ENCODE peak calls at places on chromosomes 2 and 18, in eight cellular contexts. One of them, this sample, is unnamed.

GRCh38 chr2:102615620-102616436 is 3.5 kb upstream of the SLC9A2 start:
- DNase-seq in stimulated activated CD4-positive, alpha-beta T cell treated with anti-CD3 and anti-CD28 coated beads, Interleukin-12 subunit alpha, Interleukin-12 subunit beta, amount 100 ng/mL, for 4 hours: peak; percentile 43
- DNase-seq in RCC 7860: peak; percentile 47
- DNase-seq in activated naive CD4-positive, alpha-beta T cell treated with anti-CD3 and anti-CD28 coated beads, Interleukin-2, amount 50 U/mL, for 72 hours: no peak
- DNase-seq in fibroblast of lung: peak; percentile 50
- DNase-seq in HFFc6: peak; percentile 56
- DNase-seq in amniotic stem cell: no peak
- DNase-seq in GM18507: peak; percentile 28
- DNase-seq in this sample: peak; percentile 48

GRCh38 chr2:170711196-170711773 is 3.9 kb upstream of the SP5 start:
- DNase-seq in stimulated activated CD4-positive, alpha-beta T cell treated with anti-CD3 and anti-CD28 coated beads, Interleukin-12 subunit alpha, Interleukin-12 subunit beta, amount 100 ng/mL, for 4 hours: no peak
- DNase-seq in RCC 7860: no peak
- DNase-seq in activated naive CD4-positive, alpha-beta T cell treated with anti-CD3 and anti-CD28 coated beads, Interleukin-2, amount 50 U/mL, for 72 hours: no peak
- DNase-seq in fibroblast of lung: no peak
- DNase-seq in HFFc6: no peak
- DNase-seq in amniotic stem cell: no peak
- DNase-seq in GM18507: no peak
- DNase-seq in this sample: no peak

GRCh38 chr2:231640646-231641111 is 48.0 kb downstream of the TEX44 start:
- DNase-seq in stimulated activated CD4-positive, alpha-beta T cell treated with anti-CD3 and anti-CD28 coated beads, Interleukin-12 subunit alpha, Interleukin-12 subunit beta, amount 100 ng/mL, for 4 hours: no peak
- DNase-seq in RCC 7860: no peak
- DNase-seq in activated naive CD4-positive, alpha-beta T cell treated with anti-CD3 and anti-CD28 coated beads, Interleukin-2, amount 50 U/mL, for 72 hours: no peak
- DNase-seq in fibroblast of lung: peak; percentile 35
- DNase-seq in HFFc6: no peak
- DNase-seq in amniotic stem cell: no peak
- DNase-seq in GM18507: no peak
- DNase-seq in this sample: no peak

GRCh38 chr2:128026422-128027277 is 1.2 kb downstream of the SAP130 start:
- DNase-seq in stimulated activated CD4-positive, alpha-beta T cell treated with anti-CD3 and anti-CD28 coated beads, Interleukin-12 subunit alpha, Interleukin-12 subunit beta, amount 100 ng/mL, for 4 hours: no peak
- DNase-seq in RCC 7860: no peak
- DNase-seq in activated naive CD4-positive, alpha-beta T cell treated with anti-CD3 and anti-CD28 coated beads, Interleukin-2, amount 50 U/mL, for 72 hours: no peak
- DNase-seq in fibroblast of lung: peak; percentile 3
- DNase-seq in HFFc6: no peak
- DNase-seq in amniotic stem cell: no peak
- DNase-seq in GM18507: no peak
- DNase-seq in this sample: no peak

GRCh38 chr2:71927757-71928715 is 219.6 kb downstream of the CYP26B1 start:
- DNase-seq in stimulated activated CD4-positive, alpha-beta T cell treated with anti-CD3 and anti-CD28 coated beads, Interleukin-12 subunit alpha, Interleukin-12 subunit beta, amount 100 ng/mL, for 4 hours: no peak
- DNase-seq in RCC 7860: no peak
- DNase-seq in activated naive CD4-positive, alpha-beta T cell treated with anti-CD3 and anti-CD28 coated beads, Interleukin-2, amount 50 U/mL, for 72 hours: peak; percentile 31
- DNase-seq in fibroblast of lung: no peak
- DNase-seq in HFFc6: no peak
- DNase-seq in amniotic stem cell: no peak
- DNase-seq in GM18507: no peak
- DNase-seq in this sample: no peak

GRCh38 chr2:168670478-168670877 is 132.0 kb upstream of the NOSTRIN start:
- DNase-seq in stimulated activated CD4-positive, alpha-beta T cell treated with anti-CD3 and anti-CD28 coated beads, Interleukin-12 subunit alpha, Interleukin-12 subunit beta, amount 100 ng/mL, for 4 hours: no peak
- DNase-seq in RCC 7860: no peak
- DNase-seq in activated naive CD4-positive, alpha-beta T cell treated with anti-CD3 and anti-CD28 coated beads, Interleukin-2, amount 50 U/mL, for 72 hours: no peak
- DNase-seq in fibroblast of lung: no peak
- DNase-seq in HFFc6: no peak
- DNase-seq in amniotic stem cell: no peak
- DNase-seq in GM18507: no peak
- DNase-seq in this sample: no peak

GRCh38 chr18:48884306-48885235 is 66.2 kb downstream of the SMAD7 start:
- DNase-seq in stimulated activated CD4-positive, alpha-beta T cell treated with anti-CD3 and anti-CD28 coated beads, Interleukin-12 subunit alpha, Interleukin-12 subunit beta, amount 100 ng/mL, for 4 hours: no peak
- DNase-seq in RCC 7860: no peak
- DNase-seq in activated naive CD4-positive, alpha-beta T cell treated with anti-CD3 and anti-CD28 coated beads, Interleukin-2, amount 50 U/mL, for 72 hours: no peak
- DNase-seq in fibroblast of lung: no peak
- DNase-seq in HFFc6: no peak
- DNase-seq in amniotic stem cell: no peak
- DNase-seq in GM18507: no peak
- DNase-seq in this sample: no peak

GRCh38 chr2:67544286-67544685 is 147.2 kb downstream of the ETAA1 start:
- DNase-seq in stimulated activated CD4-positive, alpha-beta T cell treated with anti-CD3 and anti-CD28 coated beads, Interleukin-12 subunit alpha, Interleukin-12 subunit beta, amount 100 ng/mL, for 4 hours: no peak
- DNase-seq in RCC 7860: no peak
- DNase-seq in activated naive CD4-positive, alpha-beta T cell treated with anti-CD3 and anti-CD28 coated beads, Interleukin-2, amount 50 U/mL, for 72 hours: no peak
- DNase-seq in fibroblast of lung: no peak
- DNase-seq in HFFc6: no peak
- DNase-seq in amniotic stem cell: no peak
- DNase-seq in GM18507: no peak
- DNase-seq in this sample: no peak

GRCh38 chr2:112021781-112022231 is 33.3 kb upstream of the TMEM87B start:
- DNase-seq in stimulated activated CD4-positive, alpha-beta T cell treated with anti-CD3 and anti-CD28 coated beads, Interleukin-12 subunit alpha, Interleukin-12 subunit beta, amount 100 ng/mL, for 4 hours: no peak
- DNase-seq in RCC 7860: peak; percentile 65
- DNase-seq in activated naive CD4-positive, alpha-beta T cell treated with anti-CD3 and anti-CD28 coated beads, Interleukin-2, amount 50 U/mL, for 72 hours: no peak
- DNase-seq in fibroblast of lung: peak; percentile 76
- DNase-seq in HFFc6: peak; percentile 13
- DNase-seq in amniotic stem cell: no peak
- DNase-seq in GM18507: no peak
- DNase-seq in this sample: no peak

GRCh38 chr2:215507126-215507525 is 71.3 kb upstream of the FN1 start:
- DNase-seq in stimulated activated CD4-positive, alpha-beta T cell treated with anti-CD3 and anti-CD28 coated beads, Interleukin-12 subunit alpha, Interleukin-12 subunit beta, amount 100 ng/mL, for 4 hours: no peak
- DNase-seq in RCC 7860: no peak
- DNase-seq in activated naive CD4-positive, alpha-beta T cell treated with anti-CD3 and anti-CD28 coated beads, Interleukin-2, amount 50 U/mL, for 72 hours: no peak
- DNase-seq in fibroblast of lung: no peak
- DNase-seq in HFFc6: no peak
- DNase-seq in amniotic stem cell: no peak
- DNase-seq in GM18507: no peak
- DNase-seq in this sample: no peak

GRCh38 chr2:40103590-40103989 is 324.5 kb upstream of the THUMPD2 start:
- DNase-seq in stimulated activated CD4-positive, alpha-beta T cell treated with anti-CD3 and anti-CD28 coated beads, Interleukin-12 subunit alpha, Interleukin-12 subunit beta, amount 100 ng/mL, for 4 hours: no peak
- DNase-seq in RCC 7860: peak; percentile 14
- DNase-seq in activated naive CD4-positive, alpha-beta T cell treated with anti-CD3 and anti-CD28 coated beads, Interleukin-2, amount 50 U/mL, for 72 hours: no peak
- DNase-seq in fibroblast of lung: peak; percentile 93
- DNase-seq in HFFc6: peak; percentile 76
- DNase-seq in amniotic stem cell: no peak
- DNase-seq in GM18507: no peak
- DNase-seq in this sample: no peak

GRCh38 chr2:34162236-34162635 is 563.1 kb upstream of the FAM98A start:
- DNase-seq in stimulated activated CD4-positive, alpha-beta T cell treated with anti-CD3 and anti-CD28 coated beads, Interleukin-12 subunit alpha, Interleukin-12 subunit beta, amount 100 ng/mL, for 4 hours: no peak
- DNase-seq in RCC 7860: peak; percentile 90
- DNase-seq in activated naive CD4-positive, alpha-beta T cell treated with anti-CD3 and anti-CD28 coated beads, Interleukin-2, amount 50 U/mL, for 72 hours: no peak
- DNase-seq in fibroblast of lung: no peak
- DNase-seq in HFFc6: no peak
- DNase-seq in amniotic stem cell: no peak
- DNase-seq in GM18507: no peak
- DNase-seq in this sample: no peak

GRCh38 chr2:45131587-45131986 is 122.3 kb upstream of the SIX2 start:
- DNase-seq in stimulated activated CD4-positive, alpha-beta T cell treated with anti-CD3 and anti-CD28 coated beads, Interleukin-12 subunit alpha, Interleukin-12 subunit beta, amount 100 ng/mL, for 4 hours: no peak
- DNase-seq in RCC 7860: peak; percentile 75
- DNase-seq in activated naive CD4-positive, alpha-beta T cell treated with anti-CD3 and anti-CD28 coated beads, Interleukin-2, amount 50 U/mL, for 72 hours: no peak
- DNase-seq in fibroblast of lung: peak; percentile 93
- DNase-seq in HFFc6: no peak
- DNase-seq in amniotic stem cell: no peak
- DNase-seq in GM18507: no peak
- DNase-seq in this sample: no peak

GRCh38 chr2:204195498-204195897 is 258.9 kb downstream of the ICOS start:
- DNase-seq in stimulated activated CD4-positive, alpha-beta T cell treated with anti-CD3 and anti-CD28 coated beads, Interleukin-12 subunit alpha, Interleukin-12 subunit beta, amount 100 ng/mL, for 4 hours: no peak
- DNase-seq in RCC 7860: no peak
- DNase-seq in activated naive CD4-positive, alpha-beta T cell treated with anti-CD3 and anti-CD28 coated beads, Interleukin-2, amount 50 U/mL, for 72 hours: no peak
- DNase-seq in fibroblast of lung: no peak
- DNase-seq in HFFc6: no peak
- DNase-seq in amniotic stem cell: no peak
- DNase-seq in GM18507: no peak
- DNase-seq in this sample: no peak

GRCh38 chr2:2102870-2103269 is 228.2 kb downstream of the MYT1L start:
- DNase-seq in stimulated activated CD4-positive, alpha-beta T cell treated with anti-CD3 and anti-CD28 coated beads, Interleukin-12 subunit alpha, Interleukin-12 subunit beta, amount 100 ng/mL, for 4 hours: no peak
- DNase-seq in RCC 7860: no peak
- DNase-seq in activated naive CD4-positive, alpha-beta T cell treated with anti-CD3 and anti-CD28 coated beads, Interleukin-2, amount 50 U/mL, for 72 hours: no peak
- DNase-seq in fibroblast of lung: no peak
- DNase-seq in HFFc6: no peak
- DNase-seq in amniotic stem cell: no peak
- DNase-seq in GM18507: no peak
- DNase-seq in this sample: no peak

GRCh38 chr18:58105908-58106673 is 62.1 kb downstream of the NEDD4L start:
- DNase-seq in stimulated activated CD4-positive, alpha-beta T cell treated with anti-CD3 and anti-CD28 coated beads, Interleukin-12 subunit alpha, Interleukin-12 subunit beta, amount 100 ng/mL, for 4 hours: no peak
- DNase-seq in RCC 7860: no peak
- DNase-seq in activated naive CD4-positive, alpha-beta T cell treated with anti-CD3 and anti-CD28 coated beads, Interleukin-2, amount 50 U/mL, for 72 hours: no peak
- DNase-seq in fibroblast of lung: peak; percentile 6
- DNase-seq in HFFc6: no peak
- DNase-seq in amniotic stem cell: no peak
- DNase-seq in GM18507: no peak
- DNase-seq in this sample: no peak

GRCh38 chr18:56890632-56891031 is 239.5 kb downstream of the WDR7 start:
- DNase-seq in stimulated activated CD4-positive, alpha-beta T cell treated with anti-CD3 and anti-CD28 coated beads, Interleukin-12 subunit alpha, Interleukin-12 subunit beta, amount 100 ng/mL, for 4 hours: no peak
- DNase-seq in RCC 7860: peak; percentile 89
- DNase-seq in activated naive CD4-positive, alpha-beta T cell treated with anti-CD3 and anti-CD28 coated beads, Interleukin-2, amount 50 U/mL, for 72 hours: no peak
- DNase-seq in fibroblast of lung: peak; percentile 98
- DNase-seq in HFFc6: peak; percentile 86
- DNase-seq in amniotic stem cell: peak; percentile 55
- DNase-seq in GM18507: no peak
- DNase-seq in this sample: no peak

GRCh38 chr2:63665806-63666205 is 77.0 kb downstream of the MDH1 start:
- DNase-seq in stimulated activated CD4-positive, alpha-beta T cell treated with anti-CD3 and anti-CD28 coated beads, Interleukin-12 subunit alpha, Interleukin-12 subunit beta, amount 100 ng/mL, for 4 hours: no peak
- DNase-seq in RCC 7860: no peak
- DNase-seq in activated naive CD4-positive, alpha-beta T cell treated with anti-CD3 and anti-CD28 coated beads, Interleukin-2, amount 50 U/mL, for 72 hours: no peak
- DNase-seq in fibroblast of lung: peak; percentile 82
- DNase-seq in HFFc6: peak; percentile 73
- DNase-seq in amniotic stem cell: peak; percentile 8
- DNase-seq in GM18507: no peak
- DNase-seq in this sample: no peak

GRCh38 chr2:180676520-180676919 is 303.9 kb upstream of the UBE2E3 start:
- DNase-seq in stimulated activated CD4-positive, alpha-beta T cell treated with anti-CD3 and anti-CD28 coated beads, Interleukin-12 subunit alpha, Interleukin-12 subunit beta, amount 100 ng/mL, for 4 hours: no peak
- DNase-seq in RCC 7860: no peak
- DNase-seq in activated naive CD4-positive, alpha-beta T cell treated with anti-CD3 and anti-CD28 coated beads, Interleukin-2, amount 50 U/mL, for 72 hours: no peak
- DNase-seq in fibroblast of lung: no peak
- DNase-seq in HFFc6: no peak
- DNase-seq in amniotic stem cell: no peak
- DNase-seq in GM18507: no peak
- DNase-seq in this sample: no peak

GRCh38 chr2:4585057-4585635 is 881.8 kb downstream of the DCDC2C start:
- DNase-seq in stimulated activated CD4-positive, alpha-beta T cell treated with anti-CD3 and anti-CD28 coated beads, Interleukin-12 subunit alpha, Interleukin-12 subunit beta, amount 100 ng/mL, for 4 hours: no peak
- DNase-seq in RCC 7860: no peak
- DNase-seq in activated naive CD4-positive, alpha-beta T cell treated with anti-CD3 and anti-CD28 coated beads, Interleukin-2, amount 50 U/mL, for 72 hours: no peak
- DNase-seq in fibroblast of lung: no peak
- DNase-seq in HFFc6: no peak
- DNase-seq in amniotic stem cell: no peak
- DNase-seq in GM18507: no peak
- DNase-seq in this sample: no peak

GRCh38 chr2:174344716-174345472 is 10.1 kb downstream of the SP9 start:
- DNase-seq in stimulated activated CD4-positive, alpha-beta T cell treated with anti-CD3 and anti-CD28 coated beads, Interleukin-12 subunit alpha, Interleukin-12 subunit beta, amount 100 ng/mL, for 4 hours: no peak
- DNase-seq in RCC 7860: peak; percentile 42
- DNase-seq in activated naive CD4-positive, alpha-beta T cell treated with anti-CD3 and anti-CD28 coated beads, Interleukin-2, amount 50 U/mL, for 72 hours: no peak
- DNase-seq in fibroblast of lung: peak; percentile 52
- DNase-seq in HFFc6: peak; percentile 60
- DNase-seq in amniotic stem cell: no peak
- DNase-seq in GM18507: no peak
- DNase-seq in this sample: no peak

GRCh38 chr2:158006961-158007664 is 94.6 kb upstream of the UPP2 start:
- DNase-seq in stimulated activated CD4-positive, alpha-beta T cell treated with anti-CD3 and anti-CD28 coated beads, Interleukin-12 subunit alpha, Interleukin-12 subunit beta, amount 100 ng/mL, for 4 hours: no peak
- DNase-seq in RCC 7860: no peak
- DNase-seq in activated naive CD4-positive, alpha-beta T cell treated with anti-CD3 and anti-CD28 coated beads, Interleukin-2, amount 50 U/mL, for 72 hours: no peak
- DNase-seq in fibroblast of lung: peak; percentile 6
- DNase-seq in HFFc6: no peak
- DNase-seq in amniotic stem cell: no peak
- DNase-seq in GM18507: no peak
- DNase-seq in this sample: no peak

GRCh38 chr2:102657770-102658169 is 38.4 kb downstream of the SLC9A2 start:
- DNase-seq in stimulated activated CD4-positive, alpha-beta T cell treated with anti-CD3 and anti-CD28 coated beads, Interleukin-12 subunit alpha, Interleukin-12 subunit beta, amount 100 ng/mL, for 4 hours: peak; percentile 10
- DNase-seq in RCC 7860: no peak
- DNase-seq in activated naive CD4-positive, alpha-beta T cell treated with anti-CD3 and anti-CD28 coated beads, Interleukin-2, amount 50 U/mL, for 72 hours: peak; percentile 59
- DNase-seq in fibroblast of lung: no peak
- DNase-seq in HFFc6: no peak
- DNase-seq in amniotic stem cell: no peak
- DNase-seq in GM18507: no peak
- DNase-seq in this sample: no peak

GRCh38 chr2:181774601-181775179 is 94.4 kb upstream of the NEUROD1 start:
- DNase-seq in stimulated activated CD4-positive, alpha-beta T cell treated with anti-CD3 and anti-CD28 coated beads, Interleukin-12 subunit alpha, Interleukin-12 subunit beta, amount 100 ng/mL, for 4 hours: no peak
- DNase-seq in RCC 7860: no peak
- DNase-seq in activated naive CD4-positive, alpha-beta T cell treated with anti-CD3 and anti-CD28 coated beads, Interleukin-2, amount 50 U/mL, for 72 hours: no peak
- DNase-seq in fibroblast of lung: peak; percentile 46
- DNase-seq in HFFc6: no peak
- DNase-seq in amniotic stem cell: no peak
- DNase-seq in GM18507: no peak
- DNase-seq in this sample: no peak

GRCh38 chr2:24238158-24238557 is 63.3 kb downstream of the FAM228A start:
- DNase-seq in stimulated activated CD4-positive, alpha-beta T cell treated with anti-CD3 and anti-CD28 coated beads, Interleukin-12 subunit alpha, Interleukin-12 subunit beta, amount 100 ng/mL, for 4 hours: no peak
- DNase-seq in RCC 7860: no peak
- DNase-seq in activated naive CD4-positive, alpha-beta T cell treated with anti-CD3 and anti-CD28 coated beads, Interleukin-2, amount 50 U/mL, for 72 hours: no peak
- DNase-seq in fibroblast of lung: no peak
- DNase-seq in HFFc6: no peak
- DNase-seq in amniotic stem cell: no peak
- DNase-seq in GM18507: no peak
- DNase-seq in this sample: no peak

This sample was measured in GM12891.